ENCODE peak calls at places on chromosomes 5 and 9, in six cellular contexts. L, O, N, I, J and E are unnamed samples.

GRCh38 chr5:14135621-14136020 is 7.5 kb upstream of the TRIO start:
- DNase-seq in L (no peak), O (no peak), N (no peak), I (no peak), J (no peak), E (no peak)

GRCh38 chr5:126516133-126516532 is 78.9 kb downstream of the ALDH7A1 start:
- DNase-seq in L (no peak), O (no peak), N (no peak), I (no peak), J (no peak), E (no peak)

GRCh38 chr5:139592289-139592688 is 31.1 kb downstream of the UBE2D2 start:
- DNase-seq in L (no peak), O (no peak), N (no peak), I (no peak), J (no peak), E (no peak)

GRCh38 chr5:44318883-44319282 is 70.3 kb downstream of the FGF10 start:
- DNase-seq in L (no peak), O (no peak), N (no peak), I (no peak), J (no peak), E (no peak)

GRCh38 chr5:159208508-159209437 is 580 bp downstream of the RNF145 start:
- DNase-seq in L (peak; percentile 46), O (no peak), N (peak; percentile 41), I (peak; percentile 9), J (peak; percentile 64), E (peak; percentile 49)

GRCh38 chr5:5421149-5421960 is 1.1 kb upstream of the ICE1 start:
- DNase-seq in L (no peak), O (no peak), N (peak; percentile 2), I (no peak), J (no peak), E (peak; percentile 68)

GRCh38 chr5:55934117-55934613 is 60.6 kb downstream of the IL6ST start:
- DNase-seq in L (peak; percentile 96), O (no peak), N (no peak), I (peak; percentile 100), J (no peak), E (no peak)

GRCh38 chr9:19650292-19650691 is 138.5 kb downstream of the SLC24A2 start:
- DNase-seq in L (no peak), O (no peak), N (no peak), I (no peak), J (no peak), E (no peak)

GRCh38 chr5:147346006-147346561 is 111.3 kb downstream of the STK32A start:
- DNase-seq in L (no peak), O (no peak), N (no peak), I (no peak), J (no peak), E (peak; percentile 14)

GRCh38 chr9:36316629-36317317 is 58.5 kb upstream of the GNE start:
- DNase-seq in L (no peak), O (no peak), N (peak; percentile 66), I (peak; percentile 82), J (no peak), E (no peak)

GRCh38 chr5:115414406-115415142 is 118.1 kb upstream of the CCDC112 start:
- DNase-seq in L (no peak), O (no peak), N (no peak), I (no peak), J (no peak), E (no peak)

DNA sequence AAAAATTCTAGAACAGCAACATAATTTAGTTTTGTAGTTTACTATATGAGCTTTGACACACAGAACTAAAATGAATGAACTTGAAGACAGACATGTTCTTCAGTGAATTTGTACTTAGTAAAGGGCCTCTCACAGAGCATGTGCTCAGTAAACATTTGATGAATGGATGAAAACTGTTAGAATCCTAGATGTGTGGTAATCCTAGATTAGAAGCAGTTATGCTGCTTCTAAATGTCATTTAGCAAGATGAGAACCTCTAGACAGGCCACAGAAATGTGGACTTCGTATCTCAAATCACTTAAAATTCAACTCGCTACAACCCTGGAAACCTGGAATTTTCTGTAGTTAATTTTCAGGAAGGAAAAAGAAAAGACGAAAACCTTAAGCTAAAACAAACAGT is 8.5 kb downstream of the GOLPH3 start:
- DNase-seq in L (no peak), O (no peak), N (peak; percentile 31), I (peak; percentile 70), J (no peak), E (no peak)
- TF ChIP-seq POLR2A in L (no peak), O (no peak), N (no peak), I (no peak), J (no peak), E (no peak)

DNA sequence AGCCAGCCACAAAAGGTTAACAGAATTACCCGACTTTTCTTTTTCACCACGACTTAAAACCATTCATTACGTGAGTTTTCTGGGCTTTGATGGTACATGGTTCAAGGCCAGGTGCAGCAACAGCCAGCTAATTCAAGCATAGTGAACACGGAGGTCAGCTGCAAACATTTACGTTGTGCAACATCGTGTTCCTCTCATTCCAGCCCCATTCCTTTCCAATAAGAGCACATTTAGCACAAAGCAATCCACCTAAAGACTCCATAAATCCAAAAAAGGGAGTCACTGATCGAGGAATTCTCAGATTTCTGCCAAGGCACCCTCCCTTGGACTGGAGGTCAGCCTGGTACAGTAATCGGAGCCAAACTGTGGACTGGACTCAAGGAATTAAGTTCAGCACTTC is 14.4 kb downstream of the NREP start:
- DNase-seq in L (no peak), O (no peak), N (peak; percentile 63), I (peak; percentile 96), J (no peak), E (no peak)
- TF ChIP-seq MAX in L (no peak), O (no peak), N (no peak), I (peak; percentile 78), J (no peak), E (no peak)

GRCh38 chr9:37752646-37753488 is 738 bp upstream of the TRMT10B start:
- DNase-seq in L (no peak), O (no peak), N (no peak), I (no peak), J (no peak), E (no peak)

GRCh38 chr9:37749129-37749528 is 4.5 kb upstream of the TRMT10B start:
- DNase-seq in L (no peak), O (no peak), N (no peak), I (no peak), J (no peak), E (no peak)

GRCh38 chr9:37751186-37751585 is 2.4 kb upstream of the TRMT10B start:
- DNase-seq in L (no peak), O (no peak), N (no peak), I (no peak), J (no peak), E (no peak)

GRCh38 chr9:37758747-37759146 is 5.1 kb downstream of the TRMT10B start:
- DNase-seq in L (no peak), O (no peak), N (no peak), I (no peak), J (no peak), E (no peak)

DNA sequence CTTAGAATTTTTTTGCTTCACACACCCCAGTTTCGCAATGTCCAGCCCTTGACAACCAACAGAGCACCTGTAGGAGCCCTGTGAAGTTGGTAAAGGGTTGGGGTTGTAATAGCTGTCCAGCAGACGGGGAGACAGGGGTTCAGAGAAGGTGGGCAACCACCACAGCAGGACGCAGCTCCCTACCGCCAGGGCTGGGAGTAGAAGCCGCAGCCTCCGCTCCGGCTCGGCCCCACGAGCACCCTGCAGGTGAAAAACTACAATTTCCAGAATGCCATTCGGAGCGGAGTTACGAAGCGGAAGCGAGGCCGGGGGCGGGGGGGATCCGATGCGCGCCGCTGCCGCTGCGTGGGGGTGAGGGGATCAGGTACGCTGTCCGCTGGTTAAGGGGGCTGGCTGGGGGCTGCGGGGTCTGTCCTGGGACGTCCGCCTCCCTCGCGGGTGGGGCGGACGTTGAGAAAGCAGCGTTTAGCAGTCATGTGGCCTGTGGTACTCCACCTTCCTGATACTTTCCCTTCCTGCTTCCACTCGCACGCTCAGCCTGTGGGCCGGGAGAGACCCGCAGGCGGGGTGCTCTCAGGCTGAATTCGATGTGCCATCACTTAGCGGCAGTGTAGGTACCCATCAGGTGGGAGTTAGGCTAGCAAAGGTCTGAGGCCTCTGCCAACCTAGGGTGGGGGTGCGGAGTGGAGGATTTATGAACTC is at the start of gene TRMT10B:
- DNase-seq in L (peak; percentile 76), O (peak; percentile 39), N (peak; percentile 82), I (peak; percentile 61), J (peak; percentile 82), E (peak; percentile 79)
- TF ChIP-seq CTCF in L (no peak), O (no peak), N (peak; percentile 6), I (no peak), J (no peak), E (no peak)

GRCh38 chr9:121200346-121200745 is 1.3 kb downstream of the RAB14 start:
- DNase-seq in L (no peak), O (no peak), N (no peak), I (no peak), J (no peak), E (no peak)
- TF ChIP-seq POLR2A in L (no peak), O (no peak), N (no peak), I (no peak), J (no peak), E (no peak)

DNA sequence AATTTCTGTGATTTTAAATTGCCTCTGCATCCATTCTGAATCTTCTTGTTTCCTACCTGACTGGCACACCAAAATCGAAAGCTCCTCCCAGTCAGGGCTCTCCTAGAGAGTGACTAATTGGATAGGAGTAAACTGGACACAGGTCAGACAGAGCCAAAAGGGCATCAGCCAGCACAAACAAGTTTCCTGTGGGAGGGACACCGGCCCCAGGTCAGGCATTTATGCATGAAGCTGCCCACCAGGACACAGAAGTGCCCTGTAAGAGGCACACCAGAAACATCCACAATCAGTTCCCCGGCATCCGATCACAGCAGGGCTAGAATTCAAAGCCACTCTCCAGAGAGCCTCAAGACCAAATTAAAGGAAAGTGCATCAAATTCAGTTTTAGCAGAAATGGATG is 78.4 kb downstream of the SFXN1 start:
- DNase-seq in L (no peak), O (no peak), N (no peak), I (no peak), J (no peak), E (no peak)
- TF ChIP-seq MAX in L (no peak), O (no peak), N (no peak), I (no peak), J (no peak), E (no peak)

GRCh38 chr5:114305402-114306207 is 56.3 kb upstream of the KCNN2 start:
- DNase-seq in L (peak; percentile 6), O (no peak), N (peak; percentile 41), I (peak; percentile 1), J (peak; percentile 50), E (peak; percentile 28)
- TF ChIP-seq CTCF in L (no peak), O (peak; percentile 26), N (peak; percentile 32), I (peak; percentile 40), J (peak; percentile 61), E (peak; percentile 39)